ENCODE peak calls at places on chromosomes 16 and 17, in eight cellular contexts. One of them, this sample, is unnamed.

GRCh38 chr17:57985675-57985974 is 2.4 kb downstream of the VEZF1 start:
- DNase-seq in head of caudate nucleus: no peak
- DNase-seq in astrocyte of the hippocampus: peak
- DNase-seq in tibial nerve: no peak
- DNase-seq in HTR-8/SVneo: peak
- DNase-seq in GM04504: no peak
- DNase-seq in stimulated activated CD4-positive, alpha-beta T cell treated with anti-CD3 and anti-CD28 coated beads, TNF-alpha, amount 100 ng/mL, for 48 hours: no peak
- DNase-seq in GM20000: no peak
- DNase-seq in this sample: no peak

GRCh38 chr17:1000597-1001490 is 3.9 kb downstream of the TIMM22 start:
- DNase-seq in head of caudate nucleus: no peak
- DNase-seq in astrocyte of the hippocampus: peak
- DNase-seq in tibial nerve: no peak
- DNase-seq in HTR-8/SVneo: no peak
- DNase-seq in GM04504: peak
- DNase-seq in stimulated activated CD4-positive, alpha-beta T cell treated with anti-CD3 and anti-CD28 coated beads, TNF-alpha, amount 100 ng/mL, for 48 hours: no peak
- DNase-seq in GM20000: no peak
- DNase-seq in this sample: no peak

GRCh38 chr17:6244796-6245195 is 174.6 kb downstream of the WSCD1 start:
- DNase-seq in head of caudate nucleus: no peak
- DNase-seq in astrocyte of the hippocampus: no peak
- DNase-seq in tibial nerve: no peak
- DNase-seq in HTR-8/SVneo: no peak
- DNase-seq in GM04504: no peak
- DNase-seq in stimulated activated CD4-positive, alpha-beta T cell treated with anti-CD3 and anti-CD28 coated beads, TNF-alpha, amount 100 ng/mL, for 48 hours: no peak
- DNase-seq in GM20000: no peak
- DNase-seq in this sample: peak

GRCh38 chr17:29722411-29723198 is 99.9 kb upstream of the CORO6 start:
- DNase-seq in head of caudate nucleus: no peak
- DNase-seq in astrocyte of the hippocampus: peak
- DNase-seq in tibial nerve: peak
- DNase-seq in HTR-8/SVneo: no peak
- DNase-seq in GM04504: peak
- DNase-seq in stimulated activated CD4-positive, alpha-beta T cell treated with anti-CD3 and anti-CD28 coated beads, TNF-alpha, amount 100 ng/mL, for 48 hours: no peak
- DNase-seq in GM20000: peak
- DNase-seq in this sample: no peak

GRCh38 chr17:45408611-45409421 is 23.9 kb downstream of the ARHGAP27 start:
- DNase-seq in head of caudate nucleus: no peak
- DNase-seq in astrocyte of the hippocampus: peak
- DNase-seq in tibial nerve: no peak
- DNase-seq in HTR-8/SVneo: no peak
- DNase-seq in GM04504: no peak
- DNase-seq in stimulated activated CD4-positive, alpha-beta T cell treated with anti-CD3 and anti-CD28 coated beads, TNF-alpha, amount 100 ng/mL, for 48 hours: no peak
- DNase-seq in GM20000: peak
- DNase-seq in this sample: no peak

GRCh38 chr17:80175411-80175810 is 5.6 kb downstream of the CARD14 start:
- DNase-seq in head of caudate nucleus: no peak
- DNase-seq in astrocyte of the hippocampus: peak
- DNase-seq in tibial nerve: no peak
- DNase-seq in HTR-8/SVneo: no peak
- DNase-seq in GM04504: no peak
- DNase-seq in stimulated activated CD4-positive, alpha-beta T cell treated with anti-CD3 and anti-CD28 coated beads, TNF-alpha, amount 100 ng/mL, for 48 hours: no peak
- DNase-seq in GM20000: no peak
- DNase-seq in this sample: no peak

GRCh38 chr17:75596320-75597087 is 8.9 kb downstream of the MYO15B start:
- DNase-seq in head of caudate nucleus: no peak
- DNase-seq in astrocyte of the hippocampus: no peak
- DNase-seq in tibial nerve: no peak
- DNase-seq in HTR-8/SVneo: no peak
- DNase-seq in GM04504: no peak
- DNase-seq in stimulated activated CD4-positive, alpha-beta T cell treated with anti-CD3 and anti-CD28 coated beads, TNF-alpha, amount 100 ng/mL, for 48 hours: no peak
- DNase-seq in GM20000: no peak
- DNase-seq in this sample: no peak

GRCh38 chr16:75770051-75770450 is 43.8 kb upstream of the CPHXL start:
- DNase-seq in head of caudate nucleus: no peak
- DNase-seq in astrocyte of the hippocampus: no peak
- DNase-seq in tibial nerve: no peak
- DNase-seq in HTR-8/SVneo: no peak
- DNase-seq in GM04504: no peak
- DNase-seq in stimulated activated CD4-positive, alpha-beta T cell treated with anti-CD3 and anti-CD28 coated beads, TNF-alpha, amount 100 ng/mL, for 48 hours: no peak
- DNase-seq in GM20000: no peak
- DNase-seq in this sample: no peak

GRCh38 chr17:74543406-74543805 is 2.5 kb downstream of the CD300C start:
- DNase-seq in head of caudate nucleus: no peak
- DNase-seq in astrocyte of the hippocampus: no peak
- DNase-seq in tibial nerve: no peak
- DNase-seq in HTR-8/SVneo: no peak
- DNase-seq in GM04504: no peak
- DNase-seq in stimulated activated CD4-positive, alpha-beta T cell treated with anti-CD3 and anti-CD28 coated beads, TNF-alpha, amount 100 ng/mL, for 48 hours: no peak
- DNase-seq in GM20000: no peak
- DNase-seq in this sample: no peak

GRCh38 chr16:87127061-87127765 is 190.0 kb downstream of the C16orf95 start:
- DNase-seq in head of caudate nucleus: no peak
- DNase-seq in astrocyte of the hippocampus: peak
- DNase-seq in tibial nerve: no peak
- DNase-seq in HTR-8/SVneo: no peak
- DNase-seq in GM04504: no peak
- DNase-seq in stimulated activated CD4-positive, alpha-beta T cell treated with anti-CD3 and anti-CD28 coated beads, TNF-alpha, amount 100 ng/mL, for 48 hours: no peak
- DNase-seq in GM20000: no peak
- DNase-seq in this sample: no peak

GRCh38 chr17:27559506-27559931 is 71.5 kb upstream of the LGALS9 start:
- DNase-seq in head of caudate nucleus: no peak
- DNase-seq in astrocyte of the hippocampus: no peak
- DNase-seq in tibial nerve: peak
- DNase-seq in HTR-8/SVneo: no peak
- DNase-seq in GM04504: no peak
- DNase-seq in stimulated activated CD4-positive, alpha-beta T cell treated with anti-CD3 and anti-CD28 coated beads, TNF-alpha, amount 100 ng/mL, for 48 hours: no peak
- DNase-seq in GM20000: no peak
- DNase-seq in this sample: no peak

GRCh38 chr16:67181346-67181745 is 2.4 kb downstream of the MATCAP1 start:
- DNase-seq in head of caudate nucleus: no peak
- DNase-seq in astrocyte of the hippocampus: peak
- DNase-seq in tibial nerve: peak
- DNase-seq in HTR-8/SVneo: no peak
- DNase-seq in GM04504: peak
- DNase-seq in stimulated activated CD4-positive, alpha-beta T cell treated with anti-CD3 and anti-CD28 coated beads, TNF-alpha, amount 100 ng/mL, for 48 hours: no peak
- DNase-seq in GM20000: no peak
- DNase-seq in this sample: no peak

GRCh38 chr16:89759742-89760366 is 38.5 kb downstream of the ZNF276 start:
- DNase-seq in head of caudate nucleus: no peak
- DNase-seq in astrocyte of the hippocampus: no peak
- DNase-seq in tibial nerve: no peak
- DNase-seq in HTR-8/SVneo: no peak
- DNase-seq in GM04504: no peak
- DNase-seq in stimulated activated CD4-positive, alpha-beta T cell treated with anti-CD3 and anti-CD28 coated beads, TNF-alpha, amount 100 ng/mL, for 48 hours: no peak
- DNase-seq in GM20000: no peak
- DNase-seq in this sample: no peak

GRCh38 chr17:6667516-6667915 is 16.0 kb downstream of the C17orf100 start:
- DNase-seq in head of caudate nucleus: no peak
- DNase-seq in astrocyte of the hippocampus: no peak
- DNase-seq in tibial nerve: no peak
- DNase-seq in HTR-8/SVneo: no peak
- DNase-seq in GM04504: no peak
- DNase-seq in stimulated activated CD4-positive, alpha-beta T cell treated with anti-CD3 and anti-CD28 coated beads, TNF-alpha, amount 100 ng/mL, for 48 hours: no peak
- DNase-seq in GM20000: no peak
- DNase-seq in this sample: no peak

GRCh38 chr17:47300718-47301117 is 23.0 kb upstream of the EFCAB13 start:
- DNase-seq in head of caudate nucleus: no peak
- DNase-seq in astrocyte of the hippocampus: no peak
- DNase-seq in tibial nerve: no peak
- DNase-seq in HTR-8/SVneo: no peak
- DNase-seq in GM04504: no peak
- DNase-seq in stimulated activated CD4-positive, alpha-beta T cell treated with anti-CD3 and anti-CD28 coated beads, TNF-alpha, amount 100 ng/mL, for 48 hours: no peak
- DNase-seq in GM20000: no peak
- DNase-seq in this sample: no peak

GRCh38 chr17:27345141-27345904 is 51.4 kb downstream of the WSB1 start:
- DNase-seq in head of caudate nucleus: peak
- DNase-seq in astrocyte of the hippocampus: peak
- DNase-seq in tibial nerve: no peak
- DNase-seq in HTR-8/SVneo: no peak
- DNase-seq in GM04504: no peak
- DNase-seq in stimulated activated CD4-positive, alpha-beta T cell treated with anti-CD3 and anti-CD28 coated beads, TNF-alpha, amount 100 ng/mL, for 48 hours: no peak
- DNase-seq in GM20000: no peak
- DNase-seq in this sample: peak

GRCh38 chr17:63478814-63479494 is 2.1 kb downstream of the ACE start:
- DNase-seq in head of caudate nucleus: peak
- DNase-seq in astrocyte of the hippocampus: peak
- DNase-seq in tibial nerve: peak
- DNase-seq in HTR-8/SVneo: peak
- DNase-seq in GM04504: peak
- DNase-seq in stimulated activated CD4-positive, alpha-beta T cell treated with anti-CD3 and anti-CD28 coated beads, TNF-alpha, amount 100 ng/mL, for 48 hours: peak
- DNase-seq in GM20000: peak
- DNase-seq in this sample: peak

GRCh38 chr16:58448890-58449289 is 51.1 kb upstream of the NDRG4 start:
- DNase-seq in head of caudate nucleus: no peak
- DNase-seq in astrocyte of the hippocampus: no peak
- DNase-seq in tibial nerve: no peak
- DNase-seq in HTR-8/SVneo: peak
- DNase-seq in GM04504: no peak
- DNase-seq in stimulated activated CD4-positive, alpha-beta T cell treated with anti-CD3 and anti-CD28 coated beads, TNF-alpha, amount 100 ng/mL, for 48 hours: no peak
- DNase-seq in GM20000: no peak
- DNase-seq in this sample: no peak

GRCh38 chr16:78607465-78607864 is 508.0 kb downstream of the WWOX start:
- DNase-seq in head of caudate nucleus: no peak
- DNase-seq in astrocyte of the hippocampus: peak
- DNase-seq in tibial nerve: no peak
- DNase-seq in HTR-8/SVneo: no peak
- DNase-seq in GM04504: no peak
- DNase-seq in stimulated activated CD4-positive, alpha-beta T cell treated with anti-CD3 and anti-CD28 coated beads, TNF-alpha, amount 100 ng/mL, for 48 hours: no peak
- DNase-seq in GM20000: no peak
- DNase-seq in this sample: no peak

GRCh38 chr16:78570409-78571141 is 471.1 kb downstream of the WWOX start:
- DNase-seq in head of caudate nucleus: no peak
- DNase-seq in astrocyte of the hippocampus: no peak
- DNase-seq in tibial nerve: no peak
- DNase-seq in HTR-8/SVneo: no peak
- DNase-seq in GM04504: no peak
- DNase-seq in stimulated activated CD4-positive, alpha-beta T cell treated with anti-CD3 and anti-CD28 coated beads, TNF-alpha, amount 100 ng/mL, for 48 hours: no peak
- DNase-seq in GM20000: no peak
- DNase-seq in this sample: no peak

GRCh38 chr16:2983706-2984136 is 3.5 kb upstream of the PKMYT1 start:
- DNase-seq in head of caudate nucleus: peak
- DNase-seq in astrocyte of the hippocampus: peak
- DNase-seq in tibial nerve: peak
- DNase-seq in HTR-8/SVneo: peak
- DNase-seq in GM04504: peak
- DNase-seq in stimulated activated CD4-positive, alpha-beta T cell treated with anti-CD3 and anti-CD28 coated beads, TNF-alpha, amount 100 ng/mL, for 48 hours: peak
- DNase-seq in GM20000: peak
- DNase-seq in this sample: peak

GRCh38 chr17:17782425-17783120 is 54.2 kb downstream of the SREBF1 start:
- DNase-seq in head of caudate nucleus: peak
- DNase-seq in astrocyte of the hippocampus: peak
- DNase-seq in tibial nerve: no peak
- DNase-seq in HTR-8/SVneo: peak
- DNase-seq in GM04504: no peak
- DNase-seq in stimulated activated CD4-positive, alpha-beta T cell treated with anti-CD3 and anti-CD28 coated beads, TNF-alpha, amount 100 ng/mL, for 48 hours: no peak
- DNase-seq in GM20000: peak
- DNase-seq in this sample: peak

GRCh38 chr16:14559809-14560227 is 70.2 kb downstream of the PARN start:
- DNase-seq in head of caudate nucleus: no peak
- DNase-seq in astrocyte of the hippocampus: no peak
- DNase-seq in tibial nerve: no peak
- DNase-seq in HTR-8/SVneo: no peak
- DNase-seq in GM04504: no peak
- DNase-seq in stimulated activated CD4-positive, alpha-beta T cell treated with anti-CD3 and anti-CD28 coated beads, TNF-alpha, amount 100 ng/mL, for 48 hours: no peak
- DNase-seq in GM20000: no peak
- DNase-seq in this sample: peak

GRCh38 chr17:40938981-40939380 is 1.5 kb upstream of the KRT23 start:
- DNase-seq in head of caudate nucleus: no peak
- DNase-seq in astrocyte of the hippocampus: no peak
- DNase-seq in tibial nerve: no peak
- DNase-seq in HTR-8/SVneo: no peak
- DNase-seq in GM04504: peak
- DNase-seq in stimulated activated CD4-positive, alpha-beta T cell treated with anti-CD3 and anti-CD28 coated beads, TNF-alpha, amount 100 ng/mL, for 48 hours: no peak
- DNase-seq in GM20000: no peak
- DNase-seq in this sample: no peak

GRCh38 chr16:73504591-73504990 is 456.7 kb upstream of the ZFHX3 start:
- DNase-seq in head of caudate nucleus: peak
- DNase-seq in astrocyte of the hippocampus: no peak
- DNase-seq in tibial nerve: no peak
- DNase-seq in HTR-8/SVneo: no peak
- DNase-seq in GM04504: no peak
- DNase-seq in stimulated activated CD4-positive, alpha-beta T cell treated with anti-CD3 and anti-CD28 coated beads, TNF-alpha, amount 100 ng/mL, for 48 hours: no peak
- DNase-seq in GM20000: no peak
- DNase-seq in this sample: no peak

GRCh38 chr17:68248886-68249872 is 1.3 kb downstream of the AMZ2 start:
- DNase-seq in head of caudate nucleus: no peak
- DNase-seq in astrocyte of the hippocampus: no peak
- DNase-seq in tibial nerve: no peak
- DNase-seq in HTR-8/SVneo: no peak
- DNase-seq in GM04504: no peak
- DNase-seq in stimulated activated CD4-positive, alpha-beta T cell treated with anti-CD3 and anti-CD28 coated beads, TNF-alpha, amount 100 ng/mL, for 48 hours: no peak
- DNase-seq in GM20000: no peak
- DNase-seq in this sample: no peak

GRCh38 chr16:8631373-8631772 is 9.9 kb downstream of the METTL22 start:
- DNase-seq in head of caudate nucleus: no peak
- DNase-seq in astrocyte of the hippocampus: peak
- DNase-seq in tibial nerve: no peak
- DNase-seq in HTR-8/SVneo: no peak
- DNase-seq in GM04504: no peak
- DNase-seq in stimulated activated CD4-positive, alpha-beta T cell treated with anti-CD3 and anti-CD28 coated beads, TNF-alpha, amount 100 ng/mL, for 48 hours: no peak
- DNase-seq in GM20000: no peak
- DNase-seq in this sample: no peak